ENCODE peak calls at places on chromosomes 12 and 14, in nine cellular contexts. One of them, this sample, is unnamed.
A peak's percentile ranks its signal among the peaks of the same experiment; 100 is the strongest.

GRCh38 chr12:78703820-78704525 is 160.6 kb upstream of the SYT1 start:
- DNase-seq in adrenal gland: no peak
- DNase-seq in K562: no peak
- DNase-seq in right atrium auricular region: no peak
- DNase-seq in HCT116: peak; percentile 22
- DNase-seq in IMR-90: peak; percentile 91
- DNase-seq in GM23248: peak; percentile 90
- DNase-seq in H1: no peak
- DNase-seq in cardiac muscle cell: no peak
- DNase-seq in this sample: no peak

GRCh38 chr12:51846911-51847829 is 1.3 kb downstream of the FIGNL2 start:
- DNase-seq in H1: peak; percentile 81
- DNase-seq in adrenal gland: peak; percentile 52
- DNase-seq in cardiac muscle cell: peak; percentile 69
- DNase-seq in right atrium auricular region: no peak
- DNase-seq in IMR-90: no peak
- DNase-seq in K562: no peak
- DNase-seq in HCT116: no peak
- DNase-seq in GM23248: peak; percentile 46
- DNase-seq in this sample: no peak

GRCh38 chr14:75978249-75978731 is 3.5 kb downstream of the TGFB3 start:
- DNase-seq in right atrium auricular region: no peak
- DNase-seq in HCT116: no peak
- DNase-seq in GM23248: peak; percentile 12
- DNase-seq in K562: no peak
- DNase-seq in IMR-90: no peak
- DNase-seq in H1: no peak
- DNase-seq in adrenal gland: no peak
- DNase-seq in cardiac muscle cell: no peak
- DNase-seq in this sample: peak; percentile 48

GRCh38 chr12:110862331-110862730 is 15.5 kb downstream of the CCDC63 start:
- DNase-seq in adrenal gland: no peak
- DNase-seq in H1: no peak
- DNase-seq in right atrium auricular region: no peak
- DNase-seq in GM23248: no peak
- DNase-seq in K562: no peak
- DNase-seq in cardiac muscle cell: no peak
- DNase-seq in IMR-90: no peak
- DNase-seq in HCT116: no peak
- DNase-seq in this sample: no peak

GRCh38 chr14:51533160-51533559 is 118.5 kb upstream of the FRMD6 start:
- DNase-seq in GM23248: peak; percentile 87
- DNase-seq in cardiac muscle cell: no peak
- DNase-seq in H1: no peak
- DNase-seq in right atrium auricular region: no peak
- DNase-seq in K562: no peak
- DNase-seq in adrenal gland: no peak
- DNase-seq in IMR-90: peak; percentile 86
- DNase-seq in HCT116: no peak
- DNase-seq in this sample: no peak

GRCh38 chr12:125079943-125080645 is 14.9 kb downstream of the AACS start:
- DNase-seq in right atrium auricular region: peak; percentile 77
- DNase-seq in H1: no peak
- DNase-seq in cardiac muscle cell: no peak
- DNase-seq in K562: no peak
- DNase-seq in IMR-90: no peak
- DNase-seq in HCT116: no peak
- DNase-seq in GM23248: peak; percentile 92
- DNase-seq in adrenal gland: no peak
- DNase-seq in this sample: no peak

GRCh38 chr12:52182898-52183543 is 8.8 kb downstream of the KRT80 start:
- DNase-seq in HCT116: no peak
- DNase-seq in cardiac muscle cell: no peak
- DNase-seq in adrenal gland: no peak
- DNase-seq in H1: no peak
- DNase-seq in right atrium auricular region: no peak
- DNase-seq in IMR-90: peak; percentile 59
- DNase-seq in K562: no peak
- DNase-seq in GM23248: no peak
- DNase-seq in this sample: no peak

GRCh38 chr14:77303417-77304156 is 17.1 kb downstream of the POMT2 start:
- DNase-seq in K562: peak; percentile 22
- DNase-seq in adrenal gland: peak; percentile 63
- DNase-seq in IMR-90: peak; percentile 97
- DNase-seq in right atrium auricular region: peak; percentile 69
- DNase-seq in H1: no peak
- DNase-seq in HCT116: peak; percentile 54
- DNase-seq in cardiac muscle cell: no peak
- DNase-seq in GM23248: peak; percentile 100
- DNase-seq in this sample: no peak

GRCh38 chr14:52935847-52936246 is 15.0 kb downstream of the FERMT2 start:
- DNase-seq in HCT116: no peak
- DNase-seq in K562: no peak
- DNase-seq in adrenal gland: no peak
- DNase-seq in right atrium auricular region: no peak
- DNase-seq in IMR-90: no peak
- DNase-seq in cardiac muscle cell: no peak
- DNase-seq in H1: no peak
- DNase-seq in GM23248: no peak
- DNase-seq in this sample: no peak

GRCh38 chr14:52939427-52939826 is 11.4 kb downstream of the FERMT2 start:
- DNase-seq in HCT116: no peak
- DNase-seq in right atrium auricular region: no peak
- DNase-seq in cardiac muscle cell: no peak
- DNase-seq in H1: no peak
- DNase-seq in IMR-90: no peak
- DNase-seq in GM23248: no peak
- DNase-seq in K562: no peak
- DNase-seq in adrenal gland: no peak
- DNase-seq in this sample: no peak

GRCh38 chr14:52937869-52938268 is 13.0 kb downstream of the FERMT2 start:
- DNase-seq in K562: no peak
- DNase-seq in H1: no peak
- DNase-seq in cardiac muscle cell: no peak
- DNase-seq in HCT116: no peak
- DNase-seq in GM23248: no peak
- DNase-seq in right atrium auricular region: no peak
- DNase-seq in IMR-90: no peak
- DNase-seq in adrenal gland: no peak
- DNase-seq in this sample: no peak

GRCh38 chr14:52936437-52936836 is 14.4 kb downstream of the FERMT2 start:
- DNase-seq in K562: no peak
- DNase-seq in HCT116: no peak
- DNase-seq in H1: no peak
- DNase-seq in adrenal gland: no peak
- DNase-seq in GM23248: no peak
- DNase-seq in right atrium auricular region: no peak
- DNase-seq in cardiac muscle cell: no peak
- DNase-seq in IMR-90: no peak
- DNase-seq in this sample: no peak

GRCh38 chr14:52937306-52937705 is 13.5 kb downstream of the FERMT2 start:
- DNase-seq in K562: no peak
- DNase-seq in H1: no peak
- DNase-seq in HCT116: no peak
- DNase-seq in right atrium auricular region: no peak
- DNase-seq in cardiac muscle cell: no peak
- DNase-seq in adrenal gland: no peak
- DNase-seq in IMR-90: no peak
- DNase-seq in GM23248: peak; percentile 32
- DNase-seq in this sample: no peak
- H3K36me3 ChIP-seq in K562: no peaks in the 10 kb centered on the region
- H3K36me3 ChIP-seq in H1: no peaks in the 10 kb centered on the region
- H3K36me3 ChIP-seq in HCT116: no peaks in the 10 kb centered on the region
- H3K36me3 ChIP-seq in right atrium auricular region: no peaks in the 10 kb centered on the region
- H3K36me3 ChIP-seq in cardiac muscle cell: no peaks in the 10 kb centered on the region
- H3K36me3 ChIP-seq in adrenal gland: no peaks in the 10 kb centered on the region
- H3K36me3 ChIP-seq in IMR-90: peaks cover 3% of the 10 kb centered on the region
- H3K36me3 ChIP-seq in GM23248: peaks cover 5% of the 10 kb centered on the region
- H3K36me3 ChIP-seq in this sample: no peaks in the 10 kb centered on the region

DNA sequence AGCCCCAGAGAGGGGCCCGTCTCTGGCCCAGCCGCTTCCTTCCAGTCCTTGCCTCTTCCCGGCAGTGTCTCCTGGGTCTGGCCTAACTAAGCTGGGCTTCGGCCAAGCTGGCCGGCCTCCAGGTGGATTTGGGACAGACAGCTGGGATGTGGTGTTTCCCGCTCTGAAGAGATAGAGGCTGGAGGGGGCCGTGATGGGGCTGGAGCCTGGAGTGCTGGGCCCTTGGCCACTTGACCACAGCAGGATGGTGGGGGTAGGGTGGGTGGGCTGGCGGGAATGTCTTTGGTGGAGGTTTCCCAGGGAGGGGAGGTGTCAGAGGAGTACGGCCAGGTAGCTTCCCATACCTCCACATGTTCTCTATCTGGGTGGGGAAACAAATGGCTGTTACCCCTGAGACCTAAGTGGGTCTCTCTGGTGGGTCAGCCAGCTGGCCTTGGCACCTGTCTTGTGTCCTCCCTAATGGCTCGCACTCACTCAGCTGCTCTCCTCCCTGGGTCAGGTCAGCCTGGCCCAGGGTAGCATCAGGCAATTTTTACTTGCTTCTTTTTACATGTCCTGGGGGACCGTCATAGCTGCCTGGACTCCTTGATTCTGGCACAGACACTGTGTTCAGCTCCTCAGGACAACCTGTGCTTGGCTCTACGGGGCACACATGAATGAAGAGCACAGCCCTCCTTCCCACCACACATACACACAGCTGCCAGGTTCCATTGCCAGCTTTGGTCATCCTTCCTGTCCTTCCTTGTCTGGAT is 19.8 kb upstream of the PGF start:
- DNase-seq in cardiac muscle cell: no peak
- DNase-seq in K562: no peak
- DNase-seq in GM23248: no peak
- DNase-seq in IMR-90: no peak
- DNase-seq in adrenal gland: no peak
- DNase-seq in HCT116: no peak
- DNase-seq in H1: no peak
- DNase-seq in right atrium auricular region: peak; percentile 85
- DNase-seq in this sample: no peak
- H3K4me1 ChIP-seq in cardiac muscle cell: peaks cover 7% of the 10 kb centered on the region
- H3K4me1 ChIP-seq in K562: peaks cover 24% of the 10 kb centered on the region
- H3K4me1 ChIP-seq in GM23248: peaks cover 8% of the 10 kb centered on the region
- H3K4me1 ChIP-seq in IMR-90: peaks cover 5% of the 10 kb centered on the region
- H3K4me1 ChIP-seq in adrenal gland: no peaks in the 10 kb centered on the region
- H3K4me1 ChIP-seq in HCT116: no peaks in the 10 kb centered on the region
- H3K4me1 ChIP-seq in H1: peaks cover 12% of the 10 kb centered on the region
- H3K4me1 ChIP-seq in right atrium auricular region: no peaks in the 10 kb centered on the region
- H3K4me1 ChIP-seq in this sample: no peaks in the 10 kb centered on the region

GRCh38 chr14:68144051-68144681 is 324.6 kb downstream of the RAD51B start:
- DNase-seq in K562: no peak
- DNase-seq in IMR-90: peak; percentile 11
- DNase-seq in GM23248: peak; percentile 38
- DNase-seq in H1: no peak
- DNase-seq in HCT116: no peak
- DNase-seq in cardiac muscle cell: no peak
- DNase-seq in adrenal gland: no peak
- DNase-seq in right atrium auricular region: peak; percentile 63
- DNase-seq in this sample: no peak

GRCh38 chr14:68145539-68145938 is 326.0 kb downstream of the RAD51B start:
- DNase-seq in H1: no peak
- DNase-seq in GM23248: peak; percentile 53
- DNase-seq in K562: no peak
- DNase-seq in adrenal gland: no peak
- DNase-seq in right atrium auricular region: no peak
- DNase-seq in IMR-90: peak; percentile 55
- DNase-seq in HCT116: no peak
- DNase-seq in cardiac muscle cell: no peak
- DNase-seq in this sample: no peak

GRCh38 chr14:68145036-68145435 is 325.5 kb downstream of the RAD51B start:
- DNase-seq in right atrium auricular region: no peak
- DNase-seq in cardiac muscle cell: no peak
- DNase-seq in HCT116: no peak
- DNase-seq in adrenal gland: no peak
- DNase-seq in IMR-90: no peak
- DNase-seq in GM23248: no peak
- DNase-seq in K562: no peak
- DNase-seq in H1: no peak
- DNase-seq in this sample: no peak

GRCh38 chr14:68141531-68142088 is 322.0 kb downstream of the RAD51B start:
- DNase-seq in HCT116: peak; percentile 60
- DNase-seq in right atrium auricular region: no peak
- DNase-seq in adrenal gland: no peak
- DNase-seq in H1: no peak
- DNase-seq in K562: no peak
- DNase-seq in cardiac muscle cell: no peak
- DNase-seq in IMR-90: peak; percentile 68
- DNase-seq in GM23248: peak; percentile 54
- DNase-seq in this sample: no peak

DNA sequence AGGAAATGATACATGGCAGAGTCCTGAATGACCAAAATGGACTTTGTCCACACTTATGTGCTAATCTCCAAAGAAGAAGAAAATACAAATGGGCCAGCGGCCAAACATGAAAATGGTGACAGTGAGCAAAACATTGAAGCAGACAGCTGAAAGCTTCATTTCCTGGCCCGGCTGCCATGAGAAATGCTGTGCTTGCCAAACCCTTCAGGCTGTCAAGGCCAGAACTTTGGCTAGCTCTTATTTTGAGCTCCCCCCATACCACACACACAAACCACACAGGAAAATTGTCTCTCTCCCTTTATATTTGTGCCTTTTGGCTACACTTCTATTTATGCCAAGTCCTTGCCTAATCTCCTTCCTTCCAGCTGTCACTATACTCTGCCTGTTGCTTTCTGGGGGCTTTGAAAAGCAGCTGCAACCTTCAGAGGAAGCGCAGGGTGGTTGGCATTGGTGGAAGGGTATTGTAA is 323.8 kb downstream of the RAD51B start:
- DNase-seq in cardiac muscle cell: no peak
- DNase-seq in right atrium auricular region: peak; percentile 82
- DNase-seq in K562: no peak
- DNase-seq in adrenal gland: peak; percentile 71
- DNase-seq in GM23248: peak; percentile 74
- DNase-seq in IMR-90: peak; percentile 36
- DNase-seq in HCT116: no peak
- DNase-seq in H1: no peak
- DNase-seq in this sample: no peak
- H3K36me3 ChIP-seq in cardiac muscle cell: no peaks in the 10 kb centered on the region
- H3K36me3 ChIP-seq in right atrium auricular region: no peaks in the 10 kb centered on the region
- H3K36me3 ChIP-seq in K562: no peaks in the 10 kb centered on the region
- H3K36me3 ChIP-seq in adrenal gland: no peaks in the 10 kb centered on the region
- H3K36me3 ChIP-seq in GM23248: no peaks in the 10 kb centered on the region
- H3K36me3 ChIP-seq in IMR-90: no peaks in the 10 kb centered on the region
- H3K36me3 ChIP-seq in HCT116: peaks cover 5% of the 10 kb centered on the region
- H3K36me3 ChIP-seq in H1: no peaks in the 10 kb centered on the region
- H3K36me3 ChIP-seq in this sample: no peaks in the 10 kb centered on the region

GRCh38 chr14:89481167-89481566 is 64.1 kb upstream of the FOXN3 start:
- DNase-seq in H1: no peak
- DNase-seq in K562: no peak
- DNase-seq in IMR-90: no peak
- DNase-seq in cardiac muscle cell: no peak
- DNase-seq in HCT116: no peak
- DNase-seq in GM23248: no peak
- DNase-seq in adrenal gland: no peak
- DNase-seq in right atrium auricular region: peak; percentile 94
- DNase-seq in this sample: no peak

GRCh38 chr14:89486505-89486904 is 69.5 kb upstream of the FOXN3 start:
- DNase-seq in IMR-90: no peak
- DNase-seq in HCT116: no peak
- DNase-seq in right atrium auricular region: no peak
- DNase-seq in adrenal gland: no peak
- DNase-seq in H1: no peak
- DNase-seq in cardiac muscle cell: no peak
- DNase-seq in GM23248: no peak
- DNase-seq in K562: no peak
- DNase-seq in this sample: no peak

GRCh38 chr14:89484445-89484844 is 67.4 kb upstream of the FOXN3 start:
- DNase-seq in cardiac muscle cell: no peak
- DNase-seq in IMR-90: no peak
- DNase-seq in HCT116: no peak
- DNase-seq in H1: no peak
- DNase-seq in adrenal gland: no peak
- DNase-seq in K562: no peak
- DNase-seq in right atrium auricular region: no peak
- DNase-seq in GM23248: no peak
- DNase-seq in this sample: no peak

GRCh38 chr14:89486961-89487360 is 69.9 kb upstream of the FOXN3 start:
- DNase-seq in H1: no peak
- DNase-seq in K562: no peak
- DNase-seq in GM23248: no peak
- DNase-seq in adrenal gland: no peak
- DNase-seq in IMR-90: no peak
- DNase-seq in cardiac muscle cell: no peak
- DNase-seq in right atrium auricular region: no peak
- DNase-seq in HCT116: no peak
- DNase-seq in this sample: no peak

DNA sequence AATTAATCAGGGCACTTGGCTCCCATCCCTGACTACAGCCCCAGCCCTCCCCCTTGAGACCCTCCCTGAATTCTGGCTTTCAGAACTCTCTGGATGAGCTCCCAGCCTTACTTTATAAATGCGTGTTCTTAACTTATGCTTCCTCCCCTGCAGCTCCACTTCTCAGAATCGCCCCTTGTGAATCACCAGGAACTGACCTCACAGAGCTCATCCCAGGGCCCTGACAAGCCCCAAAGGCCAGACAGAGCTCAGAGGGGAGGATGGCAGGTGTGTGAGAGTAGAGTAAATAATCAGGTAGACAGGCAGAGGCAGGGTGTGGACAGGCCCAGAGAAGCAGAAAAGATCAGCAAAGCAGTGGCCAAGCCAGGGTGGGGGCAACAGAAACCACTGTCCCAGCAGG is 68.2 kb upstream of the FOXN3 start:
- DNase-seq in adrenal gland: no peak
- DNase-seq in right atrium auricular region: no peak
- DNase-seq in GM23248: no peak
- DNase-seq in K562: no peak
- DNase-seq in H1: no peak
- DNase-seq in cardiac muscle cell: no peak
- DNase-seq in IMR-90: no peak
- DNase-seq in HCT116: no peak
- DNase-seq in this sample: no peak
- H3K4me1 ChIP-seq in adrenal gland: no peaks in the 10 kb centered on the region
- H3K4me1 ChIP-seq in right atrium auricular region: no peaks in the 10 kb centered on the region
- H3K4me1 ChIP-seq in GM23248: no peaks in the 10 kb centered on the region
- H3K4me1 ChIP-seq in K562: no peaks in the 10 kb centered on the region
- H3K4me1 ChIP-seq in H1: no peaks in the 10 kb centered on the region
- H3K4me1 ChIP-seq in cardiac muscle cell: peaks cover 5% of the 10 kb centered on the region
- H3K4me1 ChIP-seq in IMR-90: peaks cover 3% of the 10 kb centered on the region
- H3K4me1 ChIP-seq in HCT116: peaks cover 3% of the 10 kb centered on the region
- H3K4me1 ChIP-seq in this sample: no peaks in the 10 kb centered on the region